ENCODE peak calls at places on chromosomes 16 and 17, in eight cellular contexts. D is NCI-H1436; F is activated T-cell treated with anti-CD3 and anti-CD28 coated beads for 24 hours; K is NCI-H2171; P is body of pancreas; Y is stimulated activated CD8-positive, alpha-beta memory T cell treated with anti-CD3 and anti-CD28 coated beads, Interleukin-2, amount 100 ng/mL, for 48 hours; J is T follicular helper cell; E is glutamatergic neuron. A is an unnamed sample.

GRCh38 chr17:77495575-77495974 is 354.8 kb downstream of the SEC14L1 start:
- DNase-seq in J (no peak), K (no peak), E (peak; percentile 12), Y (no peak), D (no peak), P (no peak), F (no peak), A (no peak)

GRCh38 chr17:76461765-76462555 is 5.4 kb upstream of the AANAT start:
- DNase-seq in K (no peak), P (no peak), F (no peak), E (no peak), J (no peak), D (no peak), Y (no peak), A (no peak)

GRCh38 chr17:73359987-73360410 is 48.2 kb upstream of the CDC42EP4 start:
- DNase-seq in J (no peak), E (no peak), D (no peak), P (peak; percentile 93), K (no peak), F (no peak), Y (no peak), A (peak; percentile 53)

GRCh38 chr17:77738666-77739531 is 219.6 kb upstream of the TNRC6C start:
- DNase-seq in J (no peak), P (no peak), D (no peak), K (no peak), E (no peak), F (no peak), Y (no peak), A (no peak)

GRCh38 chr17:41199421-41200098 is 9.9 kb downstream of the KRTAP9-1 start:
- DNase-seq in J (no peak), P (no peak), Y (no peak), K (no peak), E (no peak), D (no peak), F (no peak), A (no peak)

GRCh38 chr16:1999866-2000514 is 9.6 kb downstream of the ZNF598 start:
- DNase-seq in Y (no peak), P (no peak), D (no peak), E (no peak), K (no peak), F (no peak), J (no peak), A (peak; percentile 10)

GRCh38 chr16:3175157-3176153 is 12.5 kb upstream of the OR1F1 start:
- DNase-seq in Y (peak; percentile 51), P (no peak), K (no peak), D (no peak), F (peak; percentile 57), J (no peak), E (no peak), A (peak; percentile 76)

GRCh38 chr16:88857728-88858339 is 907 bp downstream of the TRAPPC2L start:
- DNase-seq in E (peak; percentile 84), F (peak; percentile 61), K (peak; percentile 35), D (peak; percentile 50), Y (peak; percentile 62), J (peak; percentile 61), P (peak; percentile 72), A (peak; percentile 85)

GRCh38 chr16:27364493-27365141 is 37.4 kb upstream of the IL21R start:
- DNase-seq in P (peak; percentile 78), D (no peak), K (no peak), E (no peak), Y (no peak), J (no peak), F (no peak), A (no peak)

GRCh38 chr17:61504697-61505096 is 52.5 kb downstream of the TBX4 start:
- DNase-seq in P (no peak), Y (no peak), J (no peak), F (no peak), E (no peak), D (no peak), K (no peak), A (no peak)

GRCh38 chr17:75511610-75512575 is 3.4 kb downstream of the CASKIN2 start:
- DNase-seq in K (no peak), E (peak; percentile 19), P (peak; percentile 82), Y (no peak), J (no peak), D (no peak), F (no peak), A (no peak)

GRCh38 chr16:19527161-19527560 is 3.4 kb downstream of the CCP110 start:
- DNase-seq in J (no peak), F (no peak), E (no peak), P (no peak), D (no peak), Y (no peak), K (no peak), A (no peak)

GRCh38 chr17:75878174-75878998 is at the start of gene TRIM47:
- DNase-seq in J (no peak), K (peak; percentile 26), D (peak; percentile 52), E (peak; percentile 49), F (no peak), P (peak; percentile 73), Y (no peak), A (no peak)

GRCh38 chr17:35774499-35774898 is 13.8 kb downstream of the C17orf50 start:
- DNase-seq in E (no peak), Y (no peak), K (no peak), D (no peak), F (no peak), J (no peak), P (peak; percentile 46), A (peak; percentile 68)

GRCh38 chr17:57902117-57902799 is 52.4 kb upstream of the MRPS23 start:
- DNase-seq in J (no peak), P (no peak), Y (no peak), K (no peak), E (no peak), D (no peak), F (no peak), A (no peak)